ENCODE peak calls at places on chromosomes 7 and 10, in five cellular contexts. N is naive thymus-derived CD8-positive, alpha-beta T cell; C is stimulated activated CD8-positive, alpha-beta memory T cell treated with anti-CD3 and anti-CD28 coated beads, Interleukin-2, amount 100 ng/mL, for 48 hours; P is GM20000; H is T-helper 1 cell. X is an unnamed sample.

GRCh38 chr10:32983333-32983909 is 25.4 kb upstream of the ITGB1 start:
- DNase-seq in P (no peak), N (no peak), C (no peak), H (no peak), X (peak)

GRCh38 chr10:78491812-78492211 is 458.1 kb downstream of the RPS24 start:
- DNase-seq in P (no peak), C (no peak), H (no peak), N (no peak), X (no peak)

GRCh38 chr7:101017099-101017777 is 2.6 kb upstream of the MUC17 start:
- DNase-seq in P (peak), N (peak), H (peak), C (peak), X (peak)

GRCh38 chr10:66747451-66747850 is 178.4 kb upstream of the LRRTM3 start:
- DNase-seq in N (no peak), H (no peak), P (no peak), C (no peak), X (no peak)

GRCh38 chr7:94378396-94378795 is 16.3 kb upstream of the COL1A2 start:
- DNase-seq in N (no peak), P (no peak), H (no peak), C (no peak), X (no peak)

GRCh38 chr7:10521306-10521705 is 452.4 kb upstream of the PHF14 start:
- DNase-seq in C (no peak), N (no peak), P (no peak), H (no peak), X (no peak)

GRCh38 chr10:102235598-102235920 is 5.8 kb downstream of the PITX3 start:
- DNase-seq in C (no peak), N (no peak), P (no peak), H (no peak), X (no peak)

GRCh38 chr7:149811221-149811620 is 27.0 kb upstream of the ZNF862 start:
- DNase-seq in C (no peak), H (no peak), N (no peak), P (no peak), X (no peak)

GRCh38 chr7:79240413-79240812 is 213.1 kb downstream of the MAGI2 start:
- DNase-seq in P (no peak), N (no peak), C (no peak), H (no peak), X (no peak)

GRCh38 chr10:71435571-71436267 is 39.0 kb downstream of the CDH23 start:
- DNase-seq in N (no peak), C (no peak), H (no peak), P (no peak), X (no peak)

GRCh38 chr7:124536156-124536762 is 229.3 kb downstream of the GPR37 start:
- DNase-seq in N (no peak), C (no peak), H (no peak), P (no peak), X (no peak)

GRCh38 chr10:103941801-103942200 is 23.8 kb upstream of the STN1 start:
- DNase-seq in P (no peak), C (no peak), H (no peak), N (no peak), X (no peak)

GRCh38 chr10:26216577-26216948 is at the start of gene GAD2:
- DNase-seq in P (peak), C (no peak), N (no peak), H (no peak), X (peak)

GRCh38 chr7:99579956-99580777 is 17.9 kb upstream of the TMEM225B start:
- DNase-seq in N (peak), P (peak), C (peak), H (peak), X (peak)

GRCh38 chr10:114389429-114389828 is 14.9 kb downstream of the AFAP1L2 start:
- DNase-seq in C (no peak), N (no peak), P (no peak), H (no peak), X (no peak)

X was measured in ELF-1.